ENCODE peak calls at places on chromosomes 13 and 19, in four cellular contexts. One of them, this sample, is unnamed.

GRCh38 chr19:29662604-29663404 is 2.5 kb upstream of the PLEKHF1 start:
- DNase-seq in CD8-positive, alpha-beta T cell: no peak
- DNase-seq in BE2C: no peak
- DNase-seq in GM10248: no peak
- DNase-seq in this sample: peak

GRCh38 chr19:54271106-54271505 is 9.8 kb downstream of the LILRB2 start:
- DNase-seq in GM10248: no peak
- DNase-seq in BE2C: no peak
- DNase-seq in CD8-positive, alpha-beta T cell: no peak
- DNase-seq in this sample: no peak

GRCh38 chr13:93309886-93310520 is 83.4 kb downstream of the GPC6 start:
- DNase-seq in BE2C: no peak
- DNase-seq in GM10248: no peak
- DNase-seq in CD8-positive, alpha-beta T cell: no peak
- DNase-seq in this sample: peak

GRCh38 chr13:46124531-46124966 is 19.7 kb upstream of the CPB2 start:
- DNase-seq in CD8-positive, alpha-beta T cell: peak
- DNase-seq in BE2C: no peak
- DNase-seq in GM10248: no peak
- DNase-seq in this sample: no peak

GRCh38 chr13:74325106-74325505 is 190.9 kb upstream of the KLF12 start:
- DNase-seq in GM10248: no peak
- DNase-seq in BE2C: peak
- DNase-seq in CD8-positive, alpha-beta T cell: no peak
- DNase-seq in this sample: peak

GRCh38 chr13:46165485-46166220 is 16.3 kb downstream of the LCP1 start:
- DNase-seq in BE2C: no peak
- DNase-seq in GM10248: peak
- DNase-seq in CD8-positive, alpha-beta T cell: no peak
- DNase-seq in this sample: peak

GRCh38 chr19:5037936-5038335 is 69.0 kb downstream of the KDM4B start:
- DNase-seq in CD8-positive, alpha-beta T cell: no peak
- DNase-seq in GM10248: no peak
- DNase-seq in BE2C: peak
- DNase-seq in this sample: no peak

GRCh38 chr13:99056381-99057014 is 78.6 kb upstream of the DOCK9 start:
- DNase-seq in CD8-positive, alpha-beta T cell: no peak
- DNase-seq in BE2C: no peak
- DNase-seq in GM10248: no peak
- DNase-seq in this sample: no peak

GRCh38 chr13:86020350-86021002 is 221.3 kb upstream of the SLITRK6 start:
- DNase-seq in BE2C: no peak
- DNase-seq in CD8-positive, alpha-beta T cell: no peak
- DNase-seq in GM10248: no peak
- DNase-seq in this sample: peak

GRCh38 chr13:29301027-29301426 is 294.5 kb downstream of the SLC7A1 start:
- DNase-seq in GM10248: no peak
- DNase-seq in CD8-positive, alpha-beta T cell: no peak
- DNase-seq in BE2C: no peak
- DNase-seq in this sample: no peak

GRCh38 chr19:17835182-17836006 is 12.4 kb downstream of the JAK3 start:
- DNase-seq in BE2C: no peak
- DNase-seq in CD8-positive, alpha-beta T cell: no peak
- DNase-seq in GM10248: no peak
- DNase-seq in this sample: no peak

GRCh38 chr13:98315466-98315865 is 138.4 kb upstream of the RNF113B start:
- DNase-seq in BE2C: no peak
- DNase-seq in GM10248: no peak
- DNase-seq in CD8-positive, alpha-beta T cell: no peak
- DNase-seq in this sample: peak

GRCh38 chr19:6768236-6768785 is 1.1 kb upstream of the SH2D3A start:
- DNase-seq in BE2C: no peak
- DNase-seq in CD8-positive, alpha-beta T cell: no peak
- DNase-seq in GM10248: no peak
- DNase-seq in this sample: no peak

GRCh38 chr19:6674868-6675305 is 4.9 kb upstream of the TNFSF14 start:
- DNase-seq in CD8-positive, alpha-beta T cell: peak
- DNase-seq in GM10248: peak
- DNase-seq in BE2C: no peak
- DNase-seq in this sample: peak

GRCh38 chr13:100818706-100819105 is 144.1 kb upstream of the TMTC4 start:
- DNase-seq in BE2C: no peak
- DNase-seq in GM10248: no peak
- DNase-seq in CD8-positive, alpha-beta T cell: no peak
- DNase-seq in this sample: no peak

GRCh38 chr13:108919036-108919907 is 289.9 kb downstream of the MYO16 start:
- DNase-seq in GM10248: no peak
- DNase-seq in BE2C: no peak
- DNase-seq in CD8-positive, alpha-beta T cell: no peak
- DNase-seq in this sample: no peak

GRCh38 chr19:1161716-1162115 is 12.4 kb downstream of the SBNO2 start:
- DNase-seq in CD8-positive, alpha-beta T cell: no peak
- DNase-seq in BE2C: no peak
- DNase-seq in GM10248: no peak
- DNase-seq in this sample: no peak

GRCh38 chr13:33153421-33154381 is 131.9 kb downstream of the STARD13 start:
- DNase-seq in GM10248: no peak
- DNase-seq in CD8-positive, alpha-beta T cell: no peak
- DNase-seq in BE2C: no peak
- DNase-seq in this sample: peak

GRCh38 chr13:112392719-112393118 is 16.6 kb downstream of the SPACA7 start:
- DNase-seq in BE2C: no peak
- DNase-seq in GM10248: no peak
- DNase-seq in CD8-positive, alpha-beta T cell: no peak
- DNase-seq in this sample: no peak

GRCh38 chr13:106186366-106187030 is 349.0 kb downstream of the EFNB2 start:
- DNase-seq in CD8-positive, alpha-beta T cell: no peak
- DNase-seq in BE2C: no peak
- DNase-seq in GM10248: no peak
- DNase-seq in this sample: no peak

GRCh38 chr19:2630352-2631001 is 72.0 kb downstream of the GNG7 start:
- DNase-seq in BE2C: no peak
- DNase-seq in CD8-positive, alpha-beta T cell: no peak
- DNase-seq in GM10248: no peak
- DNase-seq in this sample: no peak

GRCh38 chr19:19554074-19555023 is 16.3 kb downstream of the CILP2 start:
- DNase-seq in GM10248: peak
- DNase-seq in BE2C: no peak
- DNase-seq in CD8-positive, alpha-beta T cell: peak
- DNase-seq in this sample: no peak

GRCh38 chr13:113663934-113664333 is 3.1 kb upstream of the GRK1 start:
- DNase-seq in BE2C: peak
- DNase-seq in CD8-positive, alpha-beta T cell: no peak
- DNase-seq in GM10248: no peak
- DNase-seq in this sample: no peak

GRCh38 chr13:110132178-110132975 is 174.6 kb downstream of the COL4A1 start:
- DNase-seq in BE2C: no peak
- DNase-seq in GM10248: no peak
- DNase-seq in CD8-positive, alpha-beta T cell: no peak
- DNase-seq in this sample: no peak

GRCh38 chr19:39024875-39025641 is 7.3 kb downstream of the FBXO27 start:
- DNase-seq in BE2C: no peak
- DNase-seq in GM10248: no peak
- DNase-seq in CD8-positive, alpha-beta T cell: no peak
- DNase-seq in this sample: no peak

GRCh38 chr19:52099497-52100138 is 4.1 kb upstream of the ZNF841 start:
- DNase-seq in GM10248: no peak
- DNase-seq in BE2C: no peak
- DNase-seq in CD8-positive, alpha-beta T cell: no peak
- DNase-seq in this sample: peak

GRCh38 chr13:42007844-42008243 is 40.6 kb upstream of the DGKH start:
- DNase-seq in GM10248: no peak
- DNase-seq in CD8-positive, alpha-beta T cell: no peak
- DNase-seq in BE2C: no peak
- DNase-seq in this sample: peak

GRCh38 chr19:3095375-3096191 is 1.4 kb downstream of the GNA11 start:
- DNase-seq in CD8-positive, alpha-beta T cell: peak
- DNase-seq in BE2C: no peak
- DNase-seq in GM10248: no peak
- DNase-seq in this sample: no peak

GRCh38 chr19:39007096-39007495 is 25.3 kb downstream of the FBXO27 start:
- DNase-seq in CD8-positive, alpha-beta T cell: no peak
- DNase-seq in BE2C: no peak
- DNase-seq in GM10248: no peak
- DNase-seq in this sample: no peak

GRCh38 chr13:70959376-70959775 is 851.1 kb upstream of the KLHL1 start:
- DNase-seq in BE2C: no peak
- DNase-seq in CD8-positive, alpha-beta T cell: no peak
- DNase-seq in GM10248: no peak
- DNase-seq in this sample: no peak

GRCh38 chr19:7638802-7639465 is 2.0 kb downstream of the STXBP2 start:
- DNase-seq in CD8-positive, alpha-beta T cell: no peak
- DNase-seq in GM10248: no peak
- DNase-seq in BE2C: no peak
- DNase-seq in this sample: no peak

GRCh38 chr19:41998246-41999020 is 4.4 kb upstream of the ATP1A3 start:
- DNase-seq in BE2C: peak
- DNase-seq in GM10248: peak
- DNase-seq in CD8-positive, alpha-beta T cell: no peak
- DNase-seq in this sample: peak

GRCh38 chr13:46551410-46552301 is 1.3 kb upstream of the LRCH1 start:
- DNase-seq in BE2C: peak
- DNase-seq in CD8-positive, alpha-beta T cell: peak
- DNase-seq in GM10248: peak
- DNase-seq in this sample: peak

GRCh38 chr13:27960362-27961226 is 8.5 kb downstream of the CDX2 start:
- DNase-seq in BE2C: no peak
- DNase-seq in CD8-positive, alpha-beta T cell: peak
- DNase-seq in GM10248: peak
- DNase-seq in this sample: peak
- TF ChIP-seq CTCF in BE2C: peak
- TF ChIP-seq CTCF in CD8-positive, alpha-beta T cell: no peak
- TF ChIP-seq CTCF in GM10248: peak
- TF ChIP-seq CTCF in this sample: peak

GRCh38 chr19:35693835-35694599 is 10.3 kb upstream of the ZBTB32 start:
- DNase-seq in CD8-positive, alpha-beta T cell: peak
- DNase-seq in BE2C: peak
- DNase-seq in GM10248: peak
- DNase-seq in this sample: peak
- TF ChIP-seq CTCF in CD8-positive, alpha-beta T cell: peak
- TF ChIP-seq CTCF in BE2C: peak
- TF ChIP-seq CTCF in GM10248: peak
- TF ChIP-seq CTCF in this sample: peak

GRCh38 chr19:33220115-33220514 is 5.5 kb downstream of the SLC7A10 start:
- DNase-seq in CD8-positive, alpha-beta T cell: no peak
- DNase-seq in BE2C: no peak
- DNase-seq in GM10248: no peak
- DNase-seq in this sample: no peak

GRCh38 chr19:33217881-33218280 is 7.8 kb downstream of the SLC7A10 start:
- DNase-seq in GM10248: no peak
- DNase-seq in CD8-positive, alpha-beta T cell: no peak
- DNase-seq in BE2C: no peak
- DNase-seq in this sample: no peak

GRCh38 chr19:33221641-33222040 is 4.0 kb downstream of the SLC7A10 start:
- DNase-seq in BE2C: no peak
- DNase-seq in GM10248: no peak
- DNase-seq in CD8-positive, alpha-beta T cell: no peak
- DNase-seq in this sample: no peak

GRCh38 chr19:33220735-33221134 is 4.9 kb downstream of the SLC7A10 start:
- DNase-seq in BE2C: no peak
- DNase-seq in CD8-positive, alpha-beta T cell: no peak
- DNase-seq in GM10248: no peak
- DNase-seq in this sample: no peak

GRCh38 chr19:33219261-33219812 is 6.3 kb downstream of the SLC7A10 start:
- DNase-seq in GM10248: no peak
- DNase-seq in BE2C: no peak
- DNase-seq in CD8-positive, alpha-beta T cell: no peak
- DNase-seq in this sample: peak
- TF ChIP-seq CTCF in GM10248: no peak
- TF ChIP-seq CTCF in BE2C: peak
- TF ChIP-seq CTCF in CD8-positive, alpha-beta T cell: no peak
- TF ChIP-seq CTCF in this sample: peak

GRCh38 chr13:25171517-25172302 is at the start of gene AMER2:
- DNase-seq in BE2C: peak
- DNase-seq in GM10248: peak
- DNase-seq in CD8-positive, alpha-beta T cell: no peak
- DNase-seq in this sample: no peak
- TF ChIP-seq CTCF in BE2C: no peak
- TF ChIP-seq CTCF in GM10248: no peak
- TF ChIP-seq CTCF in CD8-positive, alpha-beta T cell: no peak
- TF ChIP-seq CTCF in this sample: no peak

GRCh38 chr19:40570313-40571004 is 6.2 kb upstream of the SHKBP1 start:
- DNase-seq in CD8-positive, alpha-beta T cell: peak
- DNase-seq in BE2C: peak
- DNase-seq in GM10248: peak
- DNase-seq in this sample: peak
- TF ChIP-seq CTCF in CD8-positive, alpha-beta T cell: no peak
- TF ChIP-seq CTCF in BE2C: no peak
- TF ChIP-seq CTCF in GM10248: peak
- TF ChIP-seq CTCF in this sample: peak

DNA sequence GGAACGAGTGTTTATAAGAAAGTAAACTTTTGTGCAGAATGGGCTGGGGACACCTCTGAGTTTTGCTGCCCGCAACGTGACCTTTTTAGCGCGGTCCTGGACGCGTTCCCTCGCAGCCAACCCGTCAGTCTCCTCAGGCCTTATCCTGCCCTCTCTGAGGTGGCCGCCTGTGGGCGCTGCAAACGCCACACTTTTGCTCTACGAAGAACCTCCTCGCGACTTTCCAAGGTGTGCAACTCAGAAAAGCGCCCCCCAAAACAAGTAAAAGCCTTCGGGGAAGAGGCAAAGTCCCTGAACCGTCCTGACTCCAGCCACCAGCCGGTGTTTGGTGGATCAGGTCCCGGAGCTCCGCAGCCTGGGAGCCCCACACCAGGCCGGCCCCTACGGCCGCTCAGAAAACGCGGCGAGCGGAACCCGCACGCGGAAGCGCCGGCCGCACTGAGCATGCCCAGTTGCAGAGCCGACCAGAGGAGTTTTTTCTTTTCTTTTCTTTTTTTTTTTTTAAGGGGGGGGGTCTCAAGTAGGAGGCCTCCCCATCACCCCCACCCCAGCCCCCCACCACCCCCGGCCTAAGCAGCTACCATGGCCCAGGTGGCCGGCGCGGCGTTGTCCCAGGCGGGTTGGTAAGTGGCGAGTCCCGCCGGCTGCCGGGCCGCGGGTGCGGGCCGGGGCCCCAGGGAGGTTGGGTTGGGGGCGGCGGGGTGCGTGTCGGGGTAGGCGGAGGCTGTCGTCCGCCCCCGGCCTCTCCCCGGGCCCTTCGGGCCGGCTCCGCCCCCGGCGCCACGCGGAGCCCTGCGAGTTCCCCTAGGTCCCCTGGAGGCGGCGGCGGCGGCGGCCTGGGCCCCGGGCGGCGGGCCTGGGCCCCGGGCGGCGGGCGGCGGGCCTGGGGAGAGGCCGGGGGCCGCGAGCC is at the start of gene TDRD3:
- DNase-seq in GM10248: peak
- DNase-seq in CD8-positive, alpha-beta T cell: peak
- DNase-seq in BE2C: peak
- DNase-seq in this sample: peak
- TF ChIP-seq CTCF in GM10248: peak
- TF ChIP-seq CTCF in CD8-positive, alpha-beta T cell: peak
- TF ChIP-seq CTCF in BE2C: peak
- TF ChIP-seq CTCF in this sample: peak

GRCh38 chr13:69565334-69565733 is 542.3 kb upstream of the ATXN8OS start:
- DNase-seq in BE2C: peak
- DNase-seq in CD8-positive, alpha-beta T cell: no peak
- DNase-seq in GM10248: peak
- DNase-seq in this sample: peak
- TF ChIP-seq CTCF in BE2C: peak
- TF ChIP-seq CTCF in CD8-positive, alpha-beta T cell: no peak
- TF ChIP-seq CTCF in GM10248: peak
- TF ChIP-seq CTCF in this sample: peak

This sample was measured in brain microvascular endothelial cell.